ENCODE peak calls at places on chromosomes 13 and 19, in six cellular contexts. Z is GM23248, L is NCI-H1092 treated with DMSO at 0.1 percent for 48 hours, V is activated B cell treated with CpG ODN at 0.5 μM for 24 hours, I is astrocyte of the hippocampus, J is cardiac fibroblast. T is an unnamed sample.

GRCh38 chr19:40274585-40275544 is 10.3 kb downstream of the AKT2 start:
- DNase-seq in J (no peak), I (no peak), L (no peak), Z (no peak), V (peak), T (peak)

GRCh38 chr13:112958127-112958989 is 10.7 kb upstream of the MCF2L start:
- DNase-seq in L (no peak), Z (no peak), V (no peak), J (peak), I (no peak), T (no peak)

GRCh38 chr19:10727599-10728250 is 9.8 kb downstream of the DNM2 start:
- DNase-seq in V (no peak), I (peak), L (no peak), Z (peak), J (no peak), T (no peak)

GRCh38 chr19:6509118-6509971 is 7.2 kb upstream of the TUBB4A start:
- DNase-seq in I (no peak), Z (peak), L (no peak), V (no peak), J (no peak), T (no peak)

GRCh38 chr13:29503041-29503837 is 92.2 kb downstream of the SLC7A1 start:
- DNase-seq in Z (no peak), J (no peak), L (no peak), V (no peak), I (peak), T (no peak)

GRCh38 chr19:15437355-15438123 is 12.2 kb downstream of the WIZ start:
- DNase-seq in L (no peak), J (no peak), I (no peak), Z (peak), V (no peak), T (no peak)

GRCh38 chr13:36999054-36999927 is at the start of gene ALG5:
- DNase-seq in J (peak), I (peak), Z (peak), V (peak), L (peak), T (peak)

GRCh38 chr13:80924596-80924995 is 583.7 kb upstream of the SPRY2 start:
- DNase-seq in V (no peak), I (peak), J (peak), L (no peak), Z (no peak), T (no peak)

GRCh38 chr13:81659984-81660383 is 1319.1 kb upstream of the SPRY2 start:
- DNase-seq in V (no peak), L (peak), J (no peak), I (no peak), Z (no peak), T (no peak)

GRCh38 chr19:1057185-1057857 is 9.6 kb upstream of the ARHGAP45 start:
- DNase-seq in Z (peak), I (peak), L (peak), J (peak), V (no peak), T (no peak)

GRCh38 chr13:47459512-47459911 is 541.6 kb downstream of the SUCLA2 start:
- DNase-seq in L (no peak), V (no peak), Z (peak), J (peak), I (peak), T (no peak)

GRCh38 chr19:610071-610800 is 20.6 kb downstream of the HCN2 start:
- DNase-seq in V (no peak), J (no peak), L (no peak), Z (no peak), I (no peak), T (no peak)

GRCh38 chr13:73542446-73542845 is 483.6 kb downstream of the KLF5 start:
- DNase-seq in I (no peak), Z (no peak), V (no peak), J (no peak), L (no peak), T (no peak)

GRCh38 chr19:4699826-4700572 is 23.6 kb downstream of the DPP9 start:
- DNase-seq in J (no peak), V (no peak), L (no peak), Z (no peak), I (no peak), T (no peak)

GRCh38 chr19:36152886-36153525 is 759 bp upstream of the COX7A1 start:
- DNase-seq in Z (no peak), I (no peak), J (no peak), L (no peak), V (no peak), T (no peak)

GRCh38 chr19:36032251-36033104 is at the start of gene CLIP3:
- DNase-seq in J (peak), I (peak), L (peak), V (no peak), Z (peak), T (peak)

GRCh38 chr19:2477732-2478191 is 1.8 kb downstream of the GADD45B start:
- DNase-seq in J (peak), Z (peak), I (peak), V (peak), L (no peak), T (peak)

GRCh38 chr13:27920677-27921420 is 1.0 kb downstream of the PDX1 start:
- DNase-seq in J (no peak), I (peak), L (peak), V (peak), Z (peak), T (no peak)

GRCh38 chr19:39248806-39249205 is at the start of gene IFNL4:
- DNase-seq in V (no peak), Z (no peak), L (no peak), I (no peak), J (no peak), T (no peak)

GRCh38 chr13:32902898-32903297 is 113.3 kb upstream of the KL start:
- DNase-seq in I (peak), V (no peak), L (no peak), Z (peak), J (peak), T (no peak)

GRCh38 chr19:27740396-27740795 is 1472.6 kb downstream of the UQCRFS1 start:
- DNase-seq in V (no peak), L (no peak), Z (no peak), J (no peak), I (peak), T (no peak)

GRCh38 chr13:109214393-109214792 is 572.0 kb downstream of the IRS2 start:
- DNase-seq in I (no peak), J (peak), L (no peak), Z (peak), V (no peak), T (no peak)

GRCh38 chr19:41945135-41945766 is 13.9 kb downstream of the RABAC1 start:
- DNase-seq in L (no peak), I (no peak), Z (no peak), V (peak), J (no peak), T (peak)

GRCh38 chr13:72403396-72404010 is 323.9 kb downstream of the MZT1 start:
- DNase-seq in J (peak), I (no peak), Z (no peak), V (no peak), L (no peak), T (no peak)

GRCh38 chr13:40648841-40649240 is 17.6 kb downstream of the FOXO1 start:
- DNase-seq in L (no peak), I (no peak), Z (no peak), V (no peak), J (no peak), T (no peak)

GRCh38 chr19:7267792-7268736 is 26.1 kb downstream of the INSR start:
- DNase-seq in V (no peak), I (no peak), Z (no peak), L (no peak), J (no peak), T (no peak)

GRCh38 chr13:67650471-67650870 is 420.3 kb upstream of the PCDH9 start:
- DNase-seq in I (no peak), Z (no peak), L (no peak), J (no peak), V (no peak), T (no peak)

GRCh38 chr19:12867120-12868099 is 13.8 kb downstream of the DNASE2 start:
- DNase-seq in Z (peak), L (no peak), I (peak), J (peak), V (peak), T (peak)

GRCh38 chr19:56837892-56838679 is 2.4 kb downstream of the PEG3 start:
- DNase-seq in L (no peak), V (no peak), J (no peak), I (peak), Z (peak), T (no peak)

GRCh38 chr13:109608032-109608431 is 178.4 kb downstream of the IRS2 start:
- DNase-seq in V (no peak), I (no peak), J (no peak), Z (no peak), L (no peak), T (no peak)

GRCh38 chr19:49149652-49150105 is 5.5 kb downstream of the HRC start:
- DNase-seq in L (peak), I (peak), Z (peak), J (peak), V (no peak), T (no peak)

GRCh38 chr13:73894995-73895571 is 239.1 kb downstream of the KLF12 start:
- DNase-seq in V (no peak), L (no peak), J (no peak), Z (no peak), I (no peak), T (no peak)

GRCh38 chr13:28181413-28181812 is 43.1 kb downstream of the PAN3 start:
- DNase-seq in I (no peak), L (no peak), V (no peak), Z (peak), J (peak), T (no peak)

GRCh38 chr13:51916419-51916818 is 54.6 kb downstream of the CCDC70 start:
- DNase-seq in J (no peak), V (no peak), L (no peak), I (no peak), Z (no peak), T (no peak)

GRCh38 chr19:22784051-22784450 is at the start of gene ZNF99:
- DNase-seq in J (no peak), I (peak), V (no peak), L (no peak), Z (no peak), T (no peak)

GRCh38 chr13:24328145-24328544 is 18.8 kb downstream of the C1QTNF9 start:
- DNase-seq in J (no peak), I (peak), L (no peak), V (no peak), Z (no peak), T (no peak)

GRCh38 chr19:12868540-12869112 is 12.6 kb downstream of the DNASE2 start:
- DNase-seq in I (no peak), V (no peak), L (no peak), J (peak), Z (peak), T (no peak)